ENCODE peak calls at places on chromosome 7, in seven cellular contexts. N is H1, T is GM12891, F is K562, K is SK-N-SH, A is HepG2, B is GM12878. Z is an unnamed sample.
A peak's percentile ranks its signal among the peaks of the same experiment; 100 is the strongest.

GRCh38 chr7:134710854-134711624 is 64.4 kb downstream of the BPGM start:
- DNase-seq in N (no peak), T (no peak), F (no peak), K (no peak), A (no peak), B (no peak), Z (no peak)

GRCh38 chr7:54544356-54545240 is 2.4 kb downstream of the VSTM2A start:
- DNase-seq in N (peak; percentile 67), T (no peak), F (no peak), K (peak; percentile 63), A (no peak), B (no peak), Z (no peak)

GRCh38 chr7:35967366-35968139 is 166.7 kb downstream of the SEPTIN7 start:
- DNase-seq in N (peak; percentile 53), T (no peak), F (no peak), K (peak; percentile 22), A (no peak), B (no peak), Z (no peak)

GRCh38 chr7:29854257-29854938 is 48.1 kb downstream of the WIPF3 start:
- DNase-seq in N (no peak), T (no peak), F (peak; percentile 42), K (no peak), A (no peak), B (no peak), Z (no peak)

GRCh38 chr7:30656611-30657010 is 25.6 kb downstream of the CRHR2 start:
- DNase-seq in N (no peak), T (no peak), F (no peak), K (no peak), A (no peak), B (no peak), Z (no peak)

GRCh38 chr7:39353615-39354376 is 212.4 kb upstream of the YAE1 start:
- DNase-seq in N (peak; percentile 57), T (no peak), F (peak; percentile 11), K (peak; percentile 70), A (no peak), B (no peak), Z (no peak)

GRCh38 chr7:94376281-94376680 is 18.4 kb upstream of the COL1A2 start:
- DNase-seq in N (no peak), T (no peak), F (no peak), K (no peak), A (no peak), B (no peak), Z (no peak)

GRCh38 chr7:100426516-100426915 is 2.0 kb downstream of the ZCWPW1 start:
- DNase-seq in N (no peak), T (no peak), F (no peak), K (no peak), A (no peak), B (no peak), Z (no peak)

GRCh38 chr7:79182283-79182682 is 271.2 kb downstream of the MAGI2 start:
- DNase-seq in N (no peak), T (no peak), F (no peak), K (no peak), A (no peak), B (no peak), Z (no peak)

GRCh38 chr7:142808802-142809583 is 38.2 kb downstream of the PRSS2 start:
- DNase-seq in N (no peak), T (no peak), F (peak; percentile 78), K (no peak), A (no peak), B (peak; percentile 96), Z (peak; percentile 41)

GRCh38 chr7:138934861-138935260 is 46.3 kb downstream of the KIAA1549 start:
- DNase-seq in N (no peak), T (no peak), F (no peak), K (peak; percentile 67), A (peak; percentile 14), B (no peak), Z (no peak)

GRCh38 chr7:96061844-96062243 is 260.1 kb downstream of the SLC25A13 start:
- DNase-seq in N (no peak), T (no peak), F (no peak), K (no peak), A (no peak), B (no peak), Z (no peak)

GRCh38 chr7:15042285-15042684 is 139.7 kb upstream of the DGKB start:
- DNase-seq in N (no peak), T (no peak), F (no peak), K (no peak), A (no peak), B (no peak), Z (no peak)

GRCh38 chr7:150565239-150565638 is 2.0 kb upstream of the GIMAP4 start:
- DNase-seq in N (no peak), T (no peak), F (no peak), K (no peak), A (no peak), B (no peak), Z (no peak)

GRCh38 chr7:126778101-126778500 is 474.6 kb downstream of the GRM8 start:
- DNase-seq in N (no peak), T (no peak), F (no peak), K (no peak), A (no peak), B (no peak), Z (no peak)

GRCh38 chr7:1289681-1290261 is 57.1 kb downstream of the UNCX start:
- DNase-seq in N (peak; percentile 64), T (no peak), F (no peak), K (no peak), A (no peak), B (no peak), Z (no peak)

GRCh38 chr7:121076350-121077164 is 88.0 kb downstream of the CPED1 start:
- DNase-seq in N (no peak), T (no peak), F (peak; percentile 95), K (no peak), A (no peak), B (no peak), Z (no peak)
- TF ChIP-seq TAF1 in N (no peak), T (no peak), F (peak; percentile 73), K (no peak), A (no peak), B (no peak), Z (no peak)

GRCh38 chr7:90876701-90877100 is 280.6 kb downstream of the CDK14 start:
- DNase-seq in N (no peak), T (no peak), F (no peak), K (no peak), A (no peak), B (no peak), Z (no peak)

GRCh38 chr7:90879924-90880323 is 283.8 kb downstream of the CDK14 start:
- DNase-seq in N (no peak), T (no peak), F (no peak), K (no peak), A (no peak), B (no peak), Z (no peak)

DNA sequence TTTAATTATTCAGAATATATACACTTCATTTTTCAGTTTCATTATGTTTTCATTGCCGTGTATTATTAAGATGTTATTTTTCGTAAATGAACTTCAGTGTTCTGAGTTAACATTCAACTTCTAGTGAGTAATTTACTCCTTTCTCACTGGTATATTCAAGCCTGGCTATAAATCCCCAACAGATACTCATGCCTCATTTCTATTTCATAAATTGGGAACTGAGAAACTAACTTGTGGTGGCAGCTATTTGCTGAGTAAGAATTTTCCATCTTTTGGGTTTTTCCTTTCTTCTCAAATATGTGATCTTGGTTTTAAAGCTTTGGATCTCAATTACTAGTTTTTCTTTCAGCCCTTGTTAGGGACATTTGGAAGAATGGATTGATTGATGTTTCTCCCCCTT is 281.1 kb downstream of the CDK14 start:
- DNase-seq in N (no peak), T (no peak), F (no peak), K (no peak), A (no peak), B (peak; percentile 30), Z (no peak)
- TF ChIP-seq POLR2AphosphoS5 in N (no peak), T (no peak), F (no peak), K (no peak), A (no peak), B (no peak), Z (no peak)

GRCh38 chr7:155587486-155587885 is 41.1 kb upstream of the CNPY1 start:
- DNase-seq in N (no peak), T (no peak), F (no peak), K (no peak), A (no peak), B (no peak), Z (no peak)

GRCh38 chr7:155589001-155589980 is 42.9 kb upstream of the CNPY1 start:
- DNase-seq in N (no peak), T (no peak), F (no peak), K (no peak), A (no peak), B (no peak), Z (no peak)

GRCh38 chr7:155591055-155591750 is 44.8 kb upstream of the CNPY1 start:
- DNase-seq in N (no peak), T (no peak), F (peak; percentile 45), K (no peak), A (no peak), B (no peak), Z (no peak)

GRCh38 chr7:155588468-155588998 is 42.2 kb upstream of the CNPY1 start:
- DNase-seq in N (no peak), T (no peak), F (no peak), K (no peak), A (no peak), B (no peak), Z (no peak)

GRCh38 chr7:155590215-155591023 is 44.1 kb upstream of the CNPY1 start:
- DNase-seq in N (no peak), T (no peak), F (peak; percentile 70), K (peak; percentile 72), A (peak; percentile 72), B (no peak), Z (no peak)
- TF ChIP-seq TAF1 in N (no peak), T (no peak), F (no peak), K (no peak), A (no peak), B (no peak), Z (no peak)

GRCh38 chr7:28132959-28133745 is 47.4 kb downstream of the JAZF1 start:
- DNase-seq in N (no peak), T (no peak), F (no peak), K (peak; percentile 41), A (no peak), B (no peak), Z (no peak)

GRCh38 chr7:28128608-28129007 is 52.0 kb downstream of the JAZF1 start:
- DNase-seq in N (no peak), T (no peak), F (no peak), K (no peak), A (no peak), B (no peak), Z (no peak)

GRCh38 chr7:28126047-28127041 is 54.3 kb downstream of the JAZF1 start:
- DNase-seq in N (no peak), T (no peak), F (peak; percentile 6), K (no peak), A (no peak), B (no peak), Z (no peak)

GRCh38 chr7:28133872-28134271 is 46.7 kb downstream of the JAZF1 start:
- DNase-seq in N (no peak), T (no peak), F (no peak), K (no peak), A (no peak), B (no peak), Z (no peak)

GRCh38 chr7:28130277-28130676 is 50.3 kb downstream of the JAZF1 start:
- DNase-seq in N (no peak), T (no peak), F (no peak), K (no peak), A (no peak), B (no peak), Z (no peak)
- TF ChIP-seq POLR2AphosphoS5 in N (no peak), T (no peak), F (no peak), K (no peak), A (no peak), B (no peak), Z (no peak)

Z was measured in GM12892.